ENCODE peak calls at places on chromosomes 1 and 21, in six cellular contexts. I is CD4-positive, alpha-beta memory T cell; F is aorta; Y is HCT116; O is AG04450; P is fibroblast of lung. Z is an unnamed sample.
A peak's percentile ranks its signal among the peaks of the same experiment; 100 is the strongest.

GRCh38 chr1:173867141-173867752 is 542 bp downstream of the GAS5 start:
- DNase-seq in P (no peak), F (peak; percentile 55), I (no peak), Y (no peak), O (no peak), Z (peak; percentile 29)

GRCh38 chr1:224054012-224054411 is 59.9 kb upstream of the FBXO28 start:
- DNase-seq in Y (no peak), I (no peak), O (no peak), F (no peak), P (no peak), Z (no peak)

GRCh38 chr1:230127105-230128054 is 60.3 kb downstream of the GALNT2 start:
- DNase-seq in P (no peak), O (no peak), I (no peak), F (no peak), Y (no peak), Z (no peak)

GRCh38 chr1:201450721-201451291 is 18.2 kb downstream of the PHLDA3 start:
- DNase-seq in Y (no peak), P (peak; percentile 76), I (no peak), O (peak; percentile 59), F (peak; percentile 83), Z (no peak)

GRCh38 chr1:60727553-60727952 is 354.8 kb upstream of the NFIA start:
- DNase-seq in F (no peak), Y (no peak), I (no peak), P (no peak), O (no peak), Z (no peak)

GRCh38 chr1:38817958-38818705 is 41.4 kb downstream of the RRAGC start:
- DNase-seq in P (peak; percentile 5), I (peak; percentile 13), O (no peak), F (no peak), Y (no peak), Z (peak; percentile 32)

GRCh38 chr1:178283409-178283808 is 189.5 kb downstream of the RASAL2 start:
- DNase-seq in P (peak; percentile 28), Y (no peak), O (no peak), I (no peak), F (no peak), Z (no peak)

GRCh38 chr1:43235451-43236121 is 34.2 kb upstream of the TMEM125 start:
- DNase-seq in Y (no peak), F (no peak), P (no peak), I (no peak), O (no peak), Z (no peak)

GRCh38 chr1:215636258-215636965 is 69.3 kb downstream of the KCTD3 start:
- DNase-seq in O (no peak), P (peak; percentile 90), Y (no peak), I (no peak), F (no peak), Z (no peak)

GRCh38 chr1:58395355-58395754 is 151.2 kb downstream of the OMA1 start:
- DNase-seq in Y (peak; percentile 34), F (no peak), I (no peak), O (peak; percentile 78), P (peak; percentile 85), Z (no peak)

GRCh38 chr1:164728719-164729118 is 169.7 kb downstream of the PBX1 start:
- DNase-seq in I (no peak), P (no peak), Y (no peak), F (no peak), O (no peak), Z (no peak)

GRCh38 chr1:94527447-94528031 is 14.0 kb downstream of the F3 start:
- DNase-seq in I (no peak), Y (peak; percentile 44), F (no peak), O (no peak), P (no peak), Z (no peak)

GRCh38 chr1:81023187-81023724 is 777.5 kb upstream of the ADGRL2 start:
- DNase-seq in Y (no peak), P (no peak), F (no peak), I (no peak), O (no peak), Z (no peak)

GRCh38 chr1:67700692-67701410 is 15.8 kb downstream of the GADD45A start:
- DNase-seq in I (no peak), Y (peak; percentile 93), O (no peak), F (no peak), P (no peak), Z (no peak)

GRCh38 chr21:38840456-38841129 is 34.9 kb downstream of the ETS2 start:
- DNase-seq in Y (no peak), P (no peak), F (no peak), I (no peak), O (no peak), Z (no peak)

GRCh38 chr1:200654660-200655059 is 15.0 kb downstream of the DDX59 start:
- DNase-seq in F (no peak), O (no peak), Y (no peak), I (no peak), P (no peak), Z (no peak)

GRCh38 chr1:161127649-161128048 is 4.8 kb downstream of the DEDD start:
- DNase-seq in P (no peak), Y (no peak), I (no peak), O (no peak), F (no peak), Z (no peak)

GRCh38 chr1:30715216-30715615 is 8.2 kb downstream of the MATN1 start:
- DNase-seq in F (no peak), Y (no peak), O (no peak), I (no peak), P (no peak), Z (no peak)

GRCh38 chr1:210129759-210130158 is 102.8 kb upstream of the SERTAD4 start:
- DNase-seq in I (no peak), P (no peak), O (no peak), Y (no peak), F (no peak), Z (no peak)

GRCh38 chr1:161031874-161032273 is 6.9 kb downstream of the TSTD1 start:
- DNase-seq in I (no peak), F (no peak), Y (no peak), P (no peak), O (no peak), Z (no peak)

GRCh38 chr1:224644553-224645154 is 28.5 kb downstream of the CNIH3 start:
- DNase-seq in P (peak; percentile 59), I (peak; percentile 52), F (no peak), Y (peak; percentile 47), O (no peak), Z (no peak)

GRCh38 chr1:177912991-177913390 is 56.9 kb downstream of the SEC16B start:
- DNase-seq in P (no peak), I (no peak), Y (no peak), O (no peak), F (no peak), Z (no peak)

GRCh38 chr1:167711797-167712196 is 10.0 kb upstream of the MPZL1 start:
- DNase-seq in P (no peak), Y (no peak), O (no peak), I (no peak), F (no peak), Z (no peak)

GRCh38 chr1:235078927-235079381 is 49.7 kb downstream of the TOMM20 start:
- DNase-seq in O (no peak), P (peak; percentile 66), Y (peak; percentile 33), F (no peak), I (no peak), Z (no peak)

GRCh38 chr21:19286901-19287300 is 883.3 kb upstream of the TMPRSS15 start:
- DNase-seq in I (no peak), O (no peak), Y (no peak), F (no peak), P (no peak), Z (no peak)

GRCh38 chr21:19290328-19290727 is 886.7 kb upstream of the TMPRSS15 start:
- DNase-seq in O (no peak), F (no peak), Y (no peak), P (no peak), I (no peak), Z (no peak)
- H3K9me3 ChIP-seq in O (peaks cover 7% of the 10 kb centered on the region), F (no peaks in the 10 kb centered on the region), Y (peaks cover 21% of the 10 kb centered on the region), P (no peaks in the 10 kb centered on the region), I (no peaks in the 10 kb centered on the region), Z (no peaks in the 10 kb centered on the region)

GRCh38 chr1:151990058-151990855 is 3.4 kb downstream of the S100A10 start:
- DNase-seq in O (no peak), I (no peak), P (no peak), Y (no peak), F (no peak), Z (no peak)

GRCh38 chr1:151992345-151993083 is 1.1 kb downstream of the S100A10 start:
- DNase-seq in O (no peak), P (peak; percentile 90), Y (peak; percentile 99), F (peak; percentile 92), I (no peak), Z (peak; percentile 13)

GRCh38 chr1:151991663-151992344 is 1.9 kb downstream of the S100A10 start:
- DNase-seq in P (no peak), O (no peak), I (no peak), Y (no peak), F (no peak), Z (no peak)

GRCh38 chr1:151989131-151989868 is 4.4 kb downstream of the S100A10 start:
- DNase-seq in O (no peak), Y (no peak), F (peak; percentile 90), I (no peak), P (peak; percentile 86), Z (no peak)

GRCh38 chr1:151990856-151991198 is 2.8 kb downstream of the S100A10 start:
- DNase-seq in Y (no peak), I (no peak), O (no peak), F (no peak), P (peak; percentile 73), Z (no peak)
- H3K9me3 ChIP-seq in Y (no peaks in the 10 kb centered on the region), I (no peaks in the 10 kb centered on the region), O (no peaks in the 10 kb centered on the region), F (no peaks in the 10 kb centered on the region), P (no peaks in the 10 kb centered on the region), Z (no peaks in the 10 kb centered on the region)

GRCh38 chr1:4687943-4688342 is 33.5 kb downstream of the AJAP1 start:
- DNase-seq in O (no peak), Y (no peak), F (no peak), I (no peak), P (no peak), Z (no peak)
- H3K9me3 ChIP-seq in O (peaks cover 94% of the 10 kb centered on the region), Y (no peaks in the 10 kb centered on the region), F (no peaks in the 10 kb centered on the region), I (no peaks in the 10 kb centered on the region), P (no peaks in the 10 kb centered on the region), Z (no peaks in the 10 kb centered on the region)

GRCh38 chr1:180384606-180385005 is 117.8 kb downstream of the ACBD6 start:
- DNase-seq in I (no peak), O (no peak), F (no peak), P (no peak), Y (no peak), Z (no peak)

GRCh38 chr1:180386740-180387367 is 115.5 kb downstream of the ACBD6 start:
- DNase-seq in I (no peak), F (no peak), Y (no peak), O (no peak), P (no peak), Z (no peak)

GRCh38 chr1:180382326-180383115 is 119.9 kb downstream of the ACBD6 start:
- DNase-seq in P (peak; percentile 4), Y (no peak), I (no peak), O (no peak), F (no peak), Z (no peak)

GRCh38 chr1:180385144-180385543 is 117.2 kb downstream of the ACBD6 start:
- DNase-seq in Y (no peak), O (no peak), F (no peak), P (no peak), I (no peak), Z (no peak)

DNA sequence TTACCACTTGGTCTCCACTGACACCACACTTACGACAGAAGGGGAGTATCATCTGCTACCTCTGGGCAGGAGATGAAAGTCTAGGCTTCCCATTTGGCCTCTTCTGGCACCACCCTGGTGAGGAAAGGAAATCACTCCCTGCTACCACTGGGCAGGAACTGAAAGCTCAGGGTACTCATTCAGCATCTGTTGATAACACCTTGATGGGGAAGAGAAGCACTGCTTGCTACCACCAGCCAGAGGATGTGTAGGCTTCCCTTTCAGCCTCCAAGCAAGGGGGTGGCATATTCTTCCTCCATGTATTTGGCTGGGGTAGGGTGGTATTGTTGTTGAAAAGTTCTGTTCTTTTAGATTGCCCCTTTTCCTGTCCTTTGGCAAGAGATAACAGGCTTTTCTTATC is 115.0 kb downstream of the ACBD6 start:
- DNase-seq in P (no peak), F (no peak), Y (no peak), I (no peak), O (no peak), Z (no peak)
- H3K9me3 ChIP-seq in P (no peaks in the 10 kb centered on the region), F (no peaks in the 10 kb centered on the region), Y (peaks cover 6% of the 10 kb centered on the region), I (no peaks in the 10 kb centered on the region), O (peaks cover 6% of the 10 kb centered on the region), Z (peaks cover 11% of the 10 kb centered on the region)